ENCODE peak calls at places on chromosomes 11 and 22, in ten cellular contexts. One of them, this sample, is unnamed.

GRCh38 chr22:44597616-44598015 is 99.6 kb upstream of the RTL6 start:
- DNase-seq in Peyer's patch: no peak
- DNase-seq in endothelial cell of umbilical vein: no peak
- DNase-seq in colonic mucosa: no peak
- DNase-seq in bronchial epithelial cell: no peak
- DNase-seq in endodermal cell: no peak
- DNase-seq in heart left ventricle: no peak
- DNase-seq in GM10248: no peak
- DNase-seq in AG09319: peak; percentile 32
- DNase-seq in HFFc6: peak; percentile 2
- DNase-seq in this sample: no peak

GRCh38 chr11:93411705-93412104 is 81.2 kb downstream of the DEUP1 start:
- DNase-seq in Peyer's patch: no peak
- DNase-seq in endothelial cell of umbilical vein: no peak
- DNase-seq in colonic mucosa: no peak
- DNase-seq in bronchial epithelial cell: no peak
- DNase-seq in endodermal cell: no peak
- DNase-seq in heart left ventricle: no peak
- DNase-seq in GM10248: no peak
- DNase-seq in AG09319: no peak
- DNase-seq in HFFc6: no peak
- DNase-seq in this sample: no peak

GRCh38 chr11:74950374-74950969 is 1.4 kb downstream of the SPCS2 start:
- DNase-seq in Peyer's patch: no peak
- DNase-seq in endothelial cell of umbilical vein: no peak
- DNase-seq in colonic mucosa: no peak
- DNase-seq in bronchial epithelial cell: no peak
- DNase-seq in endodermal cell: no peak
- DNase-seq in heart left ventricle: no peak
- DNase-seq in GM10248: no peak
- DNase-seq in AG09319: no peak
- DNase-seq in HFFc6: no peak
- DNase-seq in this sample: no peak

GRCh38 chr11:134665571-134666268 is 253.7 kb upstream of the B3GAT1 start:
- DNase-seq in Peyer's patch: no peak
- DNase-seq in endothelial cell of umbilical vein: no peak
- DNase-seq in colonic mucosa: no peak
- DNase-seq in bronchial epithelial cell: no peak
- DNase-seq in endodermal cell: peak; percentile 42
- DNase-seq in heart left ventricle: no peak
- DNase-seq in GM10248: no peak
- DNase-seq in AG09319: no peak
- DNase-seq in HFFc6: no peak
- DNase-seq in this sample: no peak

GRCh38 chr11:130181295-130182272 is 22.0 kb downstream of the ST14 start:
- DNase-seq in Peyer's patch: peak; percentile 81
- DNase-seq in endothelial cell of umbilical vein: no peak
- DNase-seq in colonic mucosa: peak; percentile 87
- DNase-seq in bronchial epithelial cell: peak; percentile 91
- DNase-seq in endodermal cell: no peak
- DNase-seq in heart left ventricle: peak; percentile 45
- DNase-seq in GM10248: peak; percentile 51
- DNase-seq in AG09319: peak; percentile 39
- DNase-seq in HFFc6: peak; percentile 71
- DNase-seq in this sample: peak; percentile 69

GRCh38 chr22:31342389-31343125 is 3.6 kb downstream of the PATZ1 start:
- DNase-seq in Peyer's patch: no peak
- DNase-seq in endothelial cell of umbilical vein: no peak
- DNase-seq in colonic mucosa: peak; percentile 25
- DNase-seq in bronchial epithelial cell: no peak
- DNase-seq in endodermal cell: no peak
- DNase-seq in heart left ventricle: no peak
- DNase-seq in GM10248: no peak
- DNase-seq in AG09319: no peak
- DNase-seq in HFFc6: no peak
- DNase-seq in this sample: no peak

GRCh38 chr11:109112748-109113378 is 309.1 kb upstream of the C11orf87 start:
- DNase-seq in Peyer's patch: no peak
- DNase-seq in endothelial cell of umbilical vein: no peak
- DNase-seq in colonic mucosa: no peak
- DNase-seq in bronchial epithelial cell: no peak
- DNase-seq in endodermal cell: peak; percentile 65
- DNase-seq in heart left ventricle: no peak
- DNase-seq in GM10248: no peak
- DNase-seq in AG09319: no peak
- DNase-seq in HFFc6: no peak
- DNase-seq in this sample: no peak

GRCh38 chr22:33896801-33897620 is 23.3 kb downstream of the LARGE1 start:
- DNase-seq in Peyer's patch: no peak
- DNase-seq in endothelial cell of umbilical vein: no peak
- DNase-seq in colonic mucosa: no peak
- DNase-seq in bronchial epithelial cell: peak; percentile 14
- DNase-seq in endodermal cell: peak; percentile 76
- DNase-seq in heart left ventricle: no peak
- DNase-seq in GM10248: no peak
- DNase-seq in AG09319: no peak
- DNase-seq in HFFc6: no peak
- DNase-seq in this sample: no peak

GRCh38 chr11:25860677-25861445 is 471.1 kb upstream of the ANO3 start:
- DNase-seq in Peyer's patch: no peak
- DNase-seq in endothelial cell of umbilical vein: peak; percentile 73
- DNase-seq in colonic mucosa: peak; percentile 38
- DNase-seq in bronchial epithelial cell: peak; percentile 5
- DNase-seq in endodermal cell: no peak
- DNase-seq in heart left ventricle: no peak
- DNase-seq in GM10248: no peak
- DNase-seq in AG09319: no peak
- DNase-seq in HFFc6: no peak
- DNase-seq in this sample: no peak

GRCh38 chr11:122601131-122602125 is 54.1 kb upstream of the UBASH3B start:
- DNase-seq in Peyer's patch: no peak
- DNase-seq in endothelial cell of umbilical vein: no peak
- DNase-seq in colonic mucosa: no peak
- DNase-seq in bronchial epithelial cell: peak; percentile 42
- DNase-seq in endodermal cell: no peak
- DNase-seq in heart left ventricle: no peak
- DNase-seq in GM10248: no peak
- DNase-seq in AG09319: peak; percentile 23
- DNase-seq in HFFc6: peak; percentile 68
- DNase-seq in this sample: no peak

GRCh38 chr11:61749607-61750217 is 2.7 kb upstream of the MYRF start:
- DNase-seq in Peyer's patch: no peak
- DNase-seq in endothelial cell of umbilical vein: no peak
- DNase-seq in colonic mucosa: no peak
- DNase-seq in bronchial epithelial cell: no peak
- DNase-seq in endodermal cell: peak; percentile 67
- DNase-seq in heart left ventricle: no peak
- DNase-seq in GM10248: no peak
- DNase-seq in AG09319: no peak
- DNase-seq in HFFc6: no peak
- DNase-seq in this sample: no peak

GRCh38 chr22:49702068-49702397 is 125.6 kb downstream of the BRD1 start:
- DNase-seq in Peyer's patch: no peak
- DNase-seq in endothelial cell of umbilical vein: no peak
- DNase-seq in colonic mucosa: no peak
- DNase-seq in bronchial epithelial cell: no peak
- DNase-seq in endodermal cell: peak; percentile 38
- DNase-seq in heart left ventricle: no peak
- DNase-seq in GM10248: no peak
- DNase-seq in AG09319: no peak
- DNase-seq in HFFc6: no peak
- DNase-seq in this sample: no peak

GRCh38 chr11:110522456-110522855 is 92.7 kb downstream of the FDX1 start:
- DNase-seq in Peyer's patch: no peak
- DNase-seq in endothelial cell of umbilical vein: no peak
- DNase-seq in colonic mucosa: no peak
- DNase-seq in bronchial epithelial cell: peak; percentile 73
- DNase-seq in endodermal cell: no peak
- DNase-seq in heart left ventricle: no peak
- DNase-seq in GM10248: no peak
- DNase-seq in AG09319: no peak
- DNase-seq in HFFc6: no peak
- DNase-seq in this sample: no peak

GRCh38 chr11:1222491-1223345 is at the start of gene MUC5B:
- DNase-seq in Peyer's patch: peak; percentile 54
- DNase-seq in endothelial cell of umbilical vein: no peak
- DNase-seq in colonic mucosa: peak; percentile 92
- DNase-seq in bronchial epithelial cell: no peak
- DNase-seq in endodermal cell: peak; percentile 41
- DNase-seq in heart left ventricle: no peak
- DNase-seq in GM10248: no peak
- DNase-seq in AG09319: no peak
- DNase-seq in HFFc6: no peak
- DNase-seq in this sample: peak; percentile 40

GRCh38 chr11:113446938-113447337 is 28.3 kb downstream of the DRD2 start:
- DNase-seq in Peyer's patch: no peak
- DNase-seq in endothelial cell of umbilical vein: no peak
- DNase-seq in colonic mucosa: no peak
- DNase-seq in bronchial epithelial cell: peak; percentile 96
- DNase-seq in endodermal cell: no peak
- DNase-seq in heart left ventricle: no peak
- DNase-seq in GM10248: no peak
- DNase-seq in AG09319: no peak
- DNase-seq in HFFc6: no peak
- DNase-seq in this sample: no peak

GRCh38 chr11:57643802-57644201 is 5.9 kb downstream of the YPEL4 start:
- DNase-seq in Peyer's patch: no peak
- DNase-seq in endothelial cell of umbilical vein: peak; percentile 32
- DNase-seq in colonic mucosa: no peak
- DNase-seq in bronchial epithelial cell: no peak
- DNase-seq in endodermal cell: no peak
- DNase-seq in heart left ventricle: no peak
- DNase-seq in GM10248: no peak
- DNase-seq in AG09319: no peak
- DNase-seq in HFFc6: no peak
- DNase-seq in this sample: no peak
- TF ChIP-seq CTCF in Peyer's patch: no peak
- TF ChIP-seq CTCF in endothelial cell of umbilical vein: no peak
- TF ChIP-seq CTCF in colonic mucosa: no peak
- TF ChIP-seq CTCF in bronchial epithelial cell: no peak
- TF ChIP-seq CTCF in endodermal cell: peak; percentile 19
- TF ChIP-seq CTCF in heart left ventricle: no peak
- TF ChIP-seq CTCF in GM10248: no peak
- TF ChIP-seq CTCF in AG09319: no peak
- TF ChIP-seq CTCF in HFFc6: no peak
- TF ChIP-seq CTCF in this sample: no peak

GRCh38 chr11:35413568-35413967 is 5.8 kb downstream of the SLC1A2 start:
- DNase-seq in Peyer's patch: no peak
- DNase-seq in endothelial cell of umbilical vein: no peak
- DNase-seq in colonic mucosa: no peak
- DNase-seq in bronchial epithelial cell: no peak
- DNase-seq in endodermal cell: no peak
- DNase-seq in heart left ventricle: no peak
- DNase-seq in GM10248: no peak
- DNase-seq in AG09319: no peak
- DNase-seq in HFFc6: no peak
- DNase-seq in this sample: no peak

GRCh38 chr11:35415488-35415887 is 3.9 kb downstream of the SLC1A2 start:
- DNase-seq in Peyer's patch: no peak
- DNase-seq in endothelial cell of umbilical vein: no peak
- DNase-seq in colonic mucosa: no peak
- DNase-seq in bronchial epithelial cell: no peak
- DNase-seq in endodermal cell: no peak
- DNase-seq in heart left ventricle: no peak
- DNase-seq in GM10248: no peak
- DNase-seq in AG09319: no peak
- DNase-seq in HFFc6: no peak
- DNase-seq in this sample: no peak

GRCh38 chr11:35407041-35407440 is 12.3 kb downstream of the SLC1A2 start:
- DNase-seq in Peyer's patch: no peak
- DNase-seq in endothelial cell of umbilical vein: no peak
- DNase-seq in colonic mucosa: no peak
- DNase-seq in bronchial epithelial cell: no peak
- DNase-seq in endodermal cell: no peak
- DNase-seq in heart left ventricle: no peak
- DNase-seq in GM10248: no peak
- DNase-seq in AG09319: no peak
- DNase-seq in HFFc6: no peak
- DNase-seq in this sample: no peak

GRCh38 chr11:35412285-35412684 is 7.1 kb downstream of the SLC1A2 start:
- DNase-seq in Peyer's patch: no peak
- DNase-seq in endothelial cell of umbilical vein: peak; percentile 4
- DNase-seq in colonic mucosa: no peak
- DNase-seq in bronchial epithelial cell: peak; percentile 13
- DNase-seq in endodermal cell: no peak
- DNase-seq in heart left ventricle: no peak
- DNase-seq in GM10248: no peak
- DNase-seq in AG09319: no peak
- DNase-seq in HFFc6: no peak
- DNase-seq in this sample: no peak
- TF ChIP-seq CTCF in Peyer's patch: no peak
- TF ChIP-seq CTCF in endothelial cell of umbilical vein: peak; percentile 34
- TF ChIP-seq CTCF in colonic mucosa: no peak
- TF ChIP-seq CTCF in bronchial epithelial cell: peak; percentile 48
- TF ChIP-seq CTCF in endodermal cell: peak; percentile 81
- TF ChIP-seq CTCF in heart left ventricle: peak; percentile 25
- TF ChIP-seq CTCF in GM10248: peak; percentile 41
- TF ChIP-seq CTCF in AG09319: peak; percentile 44
- TF ChIP-seq CTCF in HFFc6: peak; percentile 68
- TF ChIP-seq CTCF in this sample: peak; percentile 43

DNA sequence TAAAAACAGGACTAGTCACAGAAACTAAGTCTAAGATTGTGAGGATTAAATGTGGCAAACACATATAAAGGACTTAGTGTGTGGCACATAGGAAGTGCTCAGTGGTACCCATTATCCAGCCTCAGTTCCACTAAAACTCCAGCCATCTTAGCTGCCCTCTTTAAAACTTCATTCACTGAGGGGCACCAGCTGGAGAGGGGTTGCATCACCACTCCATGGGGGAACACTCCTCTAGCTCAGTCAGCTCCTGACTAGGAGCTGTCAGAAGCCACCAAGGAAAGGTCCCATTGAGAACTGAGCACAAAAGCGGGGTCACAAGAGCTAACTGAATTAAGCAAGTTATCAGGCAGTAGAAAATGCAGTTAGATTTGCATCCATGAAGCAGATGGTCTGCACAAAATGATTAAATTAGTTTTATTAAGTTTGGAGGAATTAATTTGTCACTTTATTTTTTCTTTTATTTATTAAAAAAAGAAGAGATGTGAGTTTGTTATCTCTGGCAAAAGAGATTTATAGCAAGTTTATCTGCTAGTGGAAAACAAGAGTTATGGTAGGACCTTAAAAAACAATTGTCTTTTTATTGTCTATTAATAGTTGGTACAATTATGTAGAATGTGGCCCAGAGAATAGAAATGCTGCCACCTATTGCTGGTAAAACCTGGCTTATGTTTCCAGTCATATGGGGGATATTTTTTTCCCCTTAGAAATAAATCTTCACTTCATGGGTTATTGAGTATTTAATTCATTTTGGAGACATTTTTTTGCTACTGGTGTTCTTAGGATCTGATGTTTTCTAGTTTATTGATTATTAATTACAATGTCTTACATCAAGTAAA is 95.7 kb downstream of the NAV2 start:
- DNase-seq in Peyer's patch: no peak
- DNase-seq in endothelial cell of umbilical vein: peak; percentile 31
- DNase-seq in colonic mucosa: no peak
- DNase-seq in bronchial epithelial cell: no peak
- DNase-seq in endodermal cell: no peak
- DNase-seq in heart left ventricle: no peak
- DNase-seq in GM10248: no peak
- DNase-seq in AG09319: no peak
- DNase-seq in HFFc6: no peak
- DNase-seq in this sample: no peak
- TF ChIP-seq CTCF in Peyer's patch: no peak
- TF ChIP-seq CTCF in endothelial cell of umbilical vein: no peak
- TF ChIP-seq CTCF in colonic mucosa: no peak
- TF ChIP-seq CTCF in bronchial epithelial cell: no peak
- TF ChIP-seq CTCF in endodermal cell: peak; percentile 20
- TF ChIP-seq CTCF in heart left ventricle: no peak
- TF ChIP-seq CTCF in GM10248: peak; percentile 18
- TF ChIP-seq CTCF in AG09319: peak; percentile 27
- TF ChIP-seq CTCF in HFFc6: peak; percentile 61
- TF ChIP-seq CTCF in this sample: no peak

GRCh38 chr11:76379811-76380160 is 1.1 kb downstream of the THAP12 start:
- DNase-seq in Peyer's patch: no peak
- DNase-seq in endothelial cell of umbilical vein: no peak
- DNase-seq in colonic mucosa: no peak
- DNase-seq in bronchial epithelial cell: no peak
- DNase-seq in endodermal cell: no peak
- DNase-seq in heart left ventricle: no peak
- DNase-seq in GM10248: no peak
- DNase-seq in AG09319: no peak
- DNase-seq in HFFc6: no peak
- DNase-seq in this sample: no peak
- TF ChIP-seq CTCF in Peyer's patch: no peak
- TF ChIP-seq CTCF in endothelial cell of umbilical vein: no peak
- TF ChIP-seq CTCF in colonic mucosa: no peak
- TF ChIP-seq CTCF in bronchial epithelial cell: no peak
- TF ChIP-seq CTCF in endodermal cell: no peak
- TF ChIP-seq CTCF in heart left ventricle: no peak
- TF ChIP-seq CTCF in GM10248: no peak
- TF ChIP-seq CTCF in AG09319: no peak
- TF ChIP-seq CTCF in HFFc6: no peak
- TF ChIP-seq CTCF in this sample: no peak